ENCODE peak calls at places on chromosomes 11 and 22, in four cellular contexts. One of them, this sample, is unnamed.

GRCh38 chr22:21902296-21903087 is 35.0 kb upstream of the MAPK1 start:
- DNase-seq in iris pigment epithelial cell: no peak
- DNase-seq in activated naive CD4-positive, alpha-beta T cell: no peak
- DNase-seq in naive thymus-derived CD8-positive, alpha-beta T cell: no peak
- DNase-seq in this sample: no peak

GRCh38 chr11:131425285-131425684 is 54.9 kb downstream of the NTM start:
- DNase-seq in iris pigment epithelial cell: no peak
- DNase-seq in activated naive CD4-positive, alpha-beta T cell: no peak
- DNase-seq in naive thymus-derived CD8-positive, alpha-beta T cell: no peak
- DNase-seq in this sample: no peak

GRCh38 chr11:8258289-8258688 is 5.4 kb downstream of the LMO1 start:
- DNase-seq in iris pigment epithelial cell: no peak
- DNase-seq in activated naive CD4-positive, alpha-beta T cell: no peak
- DNase-seq in naive thymus-derived CD8-positive, alpha-beta T cell: no peak
- DNase-seq in this sample: peak; percentile 30

GRCh38 chr11:12189543-12190235 is 79.3 kb downstream of the MICAL2 start:
- DNase-seq in iris pigment epithelial cell: no peak
- DNase-seq in activated naive CD4-positive, alpha-beta T cell: peak; percentile 13
- DNase-seq in naive thymus-derived CD8-positive, alpha-beta T cell: no peak
- DNase-seq in this sample: no peak

GRCh38 chr11:76140912-76141574 is 65.3 kb downstream of the WNT11 start:
- DNase-seq in iris pigment epithelial cell: no peak
- DNase-seq in activated naive CD4-positive, alpha-beta T cell: no peak
- DNase-seq in naive thymus-derived CD8-positive, alpha-beta T cell: no peak
- DNase-seq in this sample: no peak

GRCh38 chr11:67376873-67377808 is 3.7 kb upstream of the CLCF1 start:
- DNase-seq in iris pigment epithelial cell: no peak
- DNase-seq in activated naive CD4-positive, alpha-beta T cell: no peak
- DNase-seq in naive thymus-derived CD8-positive, alpha-beta T cell: no peak
- DNase-seq in this sample: no peak

GRCh38 chr22:20396639-20397038 is 2.7 kb downstream of the ZNF74 start:
- DNase-seq in iris pigment epithelial cell: peak; percentile 32
- DNase-seq in activated naive CD4-positive, alpha-beta T cell: no peak
- DNase-seq in naive thymus-derived CD8-positive, alpha-beta T cell: no peak
- DNase-seq in this sample: peak; percentile 77

GRCh38 chr22:50281384-50281760 is 11.2 kb upstream of the MAPK11 start:
- DNase-seq in iris pigment epithelial cell: no peak
- DNase-seq in activated naive CD4-positive, alpha-beta T cell: no peak
- DNase-seq in naive thymus-derived CD8-positive, alpha-beta T cell: no peak
- DNase-seq in this sample: no peak

GRCh38 chr11:94245121-94245520 is 59.3 kb upstream of the IZUMO1R start:
- DNase-seq in iris pigment epithelial cell: no peak
- DNase-seq in activated naive CD4-positive, alpha-beta T cell: no peak
- DNase-seq in naive thymus-derived CD8-positive, alpha-beta T cell: no peak
- DNase-seq in this sample: no peak

GRCh38 chr11:72350752-72351151 is 83.6 kb downstream of the CLPB start:
- DNase-seq in iris pigment epithelial cell: no peak
- DNase-seq in activated naive CD4-positive, alpha-beta T cell: no peak
- DNase-seq in naive thymus-derived CD8-positive, alpha-beta T cell: no peak
- DNase-seq in this sample: no peak

GRCh38 chr11:66951927-66952337 is 6.3 kb downstream of the PC start:
- DNase-seq in iris pigment epithelial cell: no peak
- DNase-seq in activated naive CD4-positive, alpha-beta T cell: no peak
- DNase-seq in naive thymus-derived CD8-positive, alpha-beta T cell: no peak
- DNase-seq in this sample: no peak

GRCh38 chr11:128757235-128757711 is 63.4 kb downstream of the FLI1 start:
- DNase-seq in iris pigment epithelial cell: peak; percentile 88
- DNase-seq in activated naive CD4-positive, alpha-beta T cell: peak; percentile 20
- DNase-seq in naive thymus-derived CD8-positive, alpha-beta T cell: no peak
- DNase-seq in this sample: peak; percentile 60

GRCh38 chr11:445765-446588 is 4.1 kb upstream of the PTDSS2 start:
- DNase-seq in iris pigment epithelial cell: no peak
- DNase-seq in activated naive CD4-positive, alpha-beta T cell: no peak
- DNase-seq in naive thymus-derived CD8-positive, alpha-beta T cell: no peak
- DNase-seq in this sample: no peak

GRCh38 chr11:12359761-12360160 is 17.6 kb upstream of the PARVA start:
- DNase-seq in iris pigment epithelial cell: peak; percentile 15
- DNase-seq in activated naive CD4-positive, alpha-beta T cell: no peak
- DNase-seq in naive thymus-derived CD8-positive, alpha-beta T cell: no peak
- DNase-seq in this sample: peak; percentile 14

GRCh38 chr11:24925091-24925490 is 428.2 kb downstream of the LUZP2 start:
- DNase-seq in iris pigment epithelial cell: no peak
- DNase-seq in activated naive CD4-positive, alpha-beta T cell: no peak
- DNase-seq in naive thymus-derived CD8-positive, alpha-beta T cell: no peak
- DNase-seq in this sample: no peak

GRCh38 chr11:30919389-30920172 is 333.4 kb upstream of the MPPED2 start:
- DNase-seq in iris pigment epithelial cell: peak; percentile 15
- DNase-seq in activated naive CD4-positive, alpha-beta T cell: no peak
- DNase-seq in naive thymus-derived CD8-positive, alpha-beta T cell: no peak
- DNase-seq in this sample: peak; percentile 69

GRCh38 chr11:95299078-95299611 is 68.1 kb upstream of the SESN3 start:
- DNase-seq in iris pigment epithelial cell: peak; percentile 19
- DNase-seq in activated naive CD4-positive, alpha-beta T cell: no peak
- DNase-seq in naive thymus-derived CD8-positive, alpha-beta T cell: no peak
- DNase-seq in this sample: peak; percentile 20

GRCh38 chr22:22342697-22343602 is 98.4 kb downstream of the VPREB1 start:
- DNase-seq in iris pigment epithelial cell: peak; percentile 9
- DNase-seq in activated naive CD4-positive, alpha-beta T cell: peak; percentile 63
- DNase-seq in naive thymus-derived CD8-positive, alpha-beta T cell: peak; percentile 54
- DNase-seq in this sample: peak; percentile 26

GRCh38 chr11:115677190-115677589 is 173.0 kb upstream of the CADM1 start:
- DNase-seq in iris pigment epithelial cell: no peak
- DNase-seq in activated naive CD4-positive, alpha-beta T cell: no peak
- DNase-seq in naive thymus-derived CD8-positive, alpha-beta T cell: no peak
- DNase-seq in this sample: no peak

GRCh38 chr22:32850591-32851517 is 49.3 kb downstream of the TIMP3 start:
- DNase-seq in iris pigment epithelial cell: peak; percentile 5
- DNase-seq in activated naive CD4-positive, alpha-beta T cell: no peak
- DNase-seq in naive thymus-derived CD8-positive, alpha-beta T cell: no peak
- DNase-seq in this sample: peak; percentile 72

GRCh38 chr22:25388866-25389540 is 169.6 kb downstream of the CRYBB2 start:
- DNase-seq in iris pigment epithelial cell: no peak
- DNase-seq in activated naive CD4-positive, alpha-beta T cell: no peak
- DNase-seq in naive thymus-derived CD8-positive, alpha-beta T cell: no peak
- DNase-seq in this sample: no peak

GRCh38 chr11:9802291-9802861 is 138.5 kb downstream of the SWAP70 start:
- DNase-seq in iris pigment epithelial cell: peak; percentile 94
- DNase-seq in activated naive CD4-positive, alpha-beta T cell: no peak
- DNase-seq in naive thymus-derived CD8-positive, alpha-beta T cell: no peak
- DNase-seq in this sample: peak; percentile 90

GRCh38 chr11:118175031-118175531 is 1.4 kb downstream of the SCN2B start:
- DNase-seq in iris pigment epithelial cell: peak; percentile 45
- DNase-seq in activated naive CD4-positive, alpha-beta T cell: no peak
- DNase-seq in naive thymus-derived CD8-positive, alpha-beta T cell: no peak
- DNase-seq in this sample: peak; percentile 47

GRCh38 chr11:111155021-111155420 is 90.5 kb upstream of the POU2AF2 start:
- DNase-seq in iris pigment epithelial cell: peak; percentile 51
- DNase-seq in activated naive CD4-positive, alpha-beta T cell: no peak
- DNase-seq in naive thymus-derived CD8-positive, alpha-beta T cell: no peak
- DNase-seq in this sample: peak; percentile 32

GRCh38 chr11:31725176-31725575 is 85.9 kb downstream of the PAX6 start:
- DNase-seq in iris pigment epithelial cell: no peak
- DNase-seq in activated naive CD4-positive, alpha-beta T cell: no peak
- DNase-seq in naive thymus-derived CD8-positive, alpha-beta T cell: no peak
- DNase-seq in this sample: peak; percentile 74

GRCh38 chr11:85768473-85769146 is 42.3 kb downstream of the SYTL2 start:
- DNase-seq in iris pigment epithelial cell: no peak
- DNase-seq in activated naive CD4-positive, alpha-beta T cell: no peak
- DNase-seq in naive thymus-derived CD8-positive, alpha-beta T cell: no peak
- DNase-seq in this sample: no peak

GRCh38 chr11:102647430-102647829 is 22.3 kb upstream of the MMP20 start:
- DNase-seq in iris pigment epithelial cell: no peak
- DNase-seq in activated naive CD4-positive, alpha-beta T cell: no peak
- DNase-seq in naive thymus-derived CD8-positive, alpha-beta T cell: no peak
- DNase-seq in this sample: peak; percentile 30

GRCh38 chr11:104856607-104857006 is 41.7 kb downstream of the CASP12 start:
- DNase-seq in iris pigment epithelial cell: no peak
- DNase-seq in activated naive CD4-positive, alpha-beta T cell: no peak
- DNase-seq in naive thymus-derived CD8-positive, alpha-beta T cell: no peak
- DNase-seq in this sample: no peak

GRCh38 chr11:12853652-12854296 is 155.3 kb upstream of the RASSF10 start:
- DNase-seq in iris pigment epithelial cell: peak; percentile 81
- DNase-seq in activated naive CD4-positive, alpha-beta T cell: no peak
- DNase-seq in naive thymus-derived CD8-positive, alpha-beta T cell: no peak
- DNase-seq in this sample: no peak

GRCh38 chr11:41461057-41461681 is 1.7 kb upstream of the LRRC4C start:
- DNase-seq in iris pigment epithelial cell: no peak
- DNase-seq in activated naive CD4-positive, alpha-beta T cell: no peak
- DNase-seq in naive thymus-derived CD8-positive, alpha-beta T cell: no peak
- DNase-seq in this sample: peak; percentile 13

GRCh38 chr11:60985991-60986915 is 14.8 kb downstream of the CD6 start:
- DNase-seq in iris pigment epithelial cell: peak; percentile 59
- DNase-seq in activated naive CD4-positive, alpha-beta T cell: peak; percentile 87
- DNase-seq in naive thymus-derived CD8-positive, alpha-beta T cell: peak; percentile 76
- DNase-seq in this sample: peak; percentile 58

GRCh38 chr11:120539681-120540369 is 28.3 kb downstream of the GRIK4 start:
- DNase-seq in iris pigment epithelial cell: peak; percentile 28
- DNase-seq in activated naive CD4-positive, alpha-beta T cell: no peak
- DNase-seq in naive thymus-derived CD8-positive, alpha-beta T cell: no peak
- DNase-seq in this sample: peak; percentile 76

GRCh38 chr11:9251306-9251705 is 13.8 kb downstream of the DENND5A start:
- DNase-seq in iris pigment epithelial cell: no peak
- DNase-seq in activated naive CD4-positive, alpha-beta T cell: no peak
- DNase-seq in naive thymus-derived CD8-positive, alpha-beta T cell: no peak
- DNase-seq in this sample: no peak

GRCh38 chr22:26542831-26543230 is 30.6 kb upstream of the TFIP11 start:
- DNase-seq in iris pigment epithelial cell: no peak
- DNase-seq in activated naive CD4-positive, alpha-beta T cell: no peak
- DNase-seq in naive thymus-derived CD8-positive, alpha-beta T cell: no peak
- DNase-seq in this sample: no peak

GRCh38 chr11:88414981-88415391 is 77.5 kb upstream of the CTSC start:
- DNase-seq in iris pigment epithelial cell: peak; percentile 82
- DNase-seq in activated naive CD4-positive, alpha-beta T cell: no peak
- DNase-seq in naive thymus-derived CD8-positive, alpha-beta T cell: no peak
- DNase-seq in this sample: no peak

GRCh38 chr11:100735949-100736675 is 49.0 kb downstream of the ARHGAP42 start:
- DNase-seq in iris pigment epithelial cell: peak; percentile 75
- DNase-seq in activated naive CD4-positive, alpha-beta T cell: no peak
- DNase-seq in naive thymus-derived CD8-positive, alpha-beta T cell: no peak
- DNase-seq in this sample: no peak

GRCh38 chr11:76838422-76839068 is 22.2 kb upstream of the ACER3 start:
- DNase-seq in iris pigment epithelial cell: no peak
- DNase-seq in activated naive CD4-positive, alpha-beta T cell: no peak
- DNase-seq in naive thymus-derived CD8-positive, alpha-beta T cell: no peak
- DNase-seq in this sample: peak; percentile 26

GRCh38 chr11:74739546-74740270 is 8.5 kb upstream of the CHRDL2 start:
- DNase-seq in iris pigment epithelial cell: peak; percentile 68
- DNase-seq in activated naive CD4-positive, alpha-beta T cell: peak; percentile 12
- DNase-seq in naive thymus-derived CD8-positive, alpha-beta T cell: peak; percentile 20
- DNase-seq in this sample: peak; percentile 85